ENCODE peak calls at places on chromosome 1, in five cellular contexts. Y is ovary, K is foreskin fibroblast, S is left ventricle myocardium inferior, M is retinal pigment epithelial cell. V is an unnamed sample.

GRCh38 chr1:107140703-107141490 is at the start of gene NTNG1:
- DNase-seq in Y (peak), S (no peak), K (peak), M (no peak), V (peak)

GRCh38 chr1:183178490-183178889 is 7.6 kb upstream of the LAMC2 start:
- DNase-seq in Y (no peak), S (no peak), K (peak), M (no peak), V (no peak)

GRCh38 chr1:230067441-230067870 is 418 bp downstream of the GALNT2 start:
- DNase-seq in Y (peak), K (peak), S (no peak), M (no peak), V (peak)

GRCh38 chr1:55833452-55834160 is 618.4 kb upstream of the USP24 start:
- DNase-seq in M (no peak), K (peak), Y (no peak), S (no peak), V (no peak)

GRCh38 chr1:91564888-91565700 is 64.4 kb downstream of the CDC7 start:
- DNase-seq in K (peak), S (no peak), M (no peak), Y (no peak), V (no peak)

GRCh38 chr1:206506803-206507394 is 432 bp upstream of the RASSF5 start:
- DNase-seq in M (no peak), S (no peak), Y (no peak), K (peak), V (peak)

GRCh38 chr1:40919475-40920011 is 57.4 kb upstream of the CITED4 start:
- DNase-seq in S (no peak), K (no peak), Y (no peak), M (no peak), V (no peak)

GRCh38 chr1:35532497-35533226 is 24.5 kb downstream of the KIAA0319L start:
- DNase-seq in S (no peak), K (no peak), M (no peak), Y (no peak), V (no peak)

GRCh38 chr1:162571696-162572095 is 10.2 kb downstream of the UAP1 start:
- DNase-seq in K (no peak), Y (no peak), M (no peak), S (no peak), V (no peak)

GRCh38 chr1:178749581-178750166 is 24.6 kb downstream of the RALGPS2 start:
- DNase-seq in Y (no peak), S (no peak), M (no peak), K (peak), V (no peak)

GRCh38 chr1:84688461-84689061 is 1.7 kb downstream of the SSX2IP start:
- DNase-seq in S (no peak), Y (no peak), K (peak), M (no peak), V (no peak)

DNA sequence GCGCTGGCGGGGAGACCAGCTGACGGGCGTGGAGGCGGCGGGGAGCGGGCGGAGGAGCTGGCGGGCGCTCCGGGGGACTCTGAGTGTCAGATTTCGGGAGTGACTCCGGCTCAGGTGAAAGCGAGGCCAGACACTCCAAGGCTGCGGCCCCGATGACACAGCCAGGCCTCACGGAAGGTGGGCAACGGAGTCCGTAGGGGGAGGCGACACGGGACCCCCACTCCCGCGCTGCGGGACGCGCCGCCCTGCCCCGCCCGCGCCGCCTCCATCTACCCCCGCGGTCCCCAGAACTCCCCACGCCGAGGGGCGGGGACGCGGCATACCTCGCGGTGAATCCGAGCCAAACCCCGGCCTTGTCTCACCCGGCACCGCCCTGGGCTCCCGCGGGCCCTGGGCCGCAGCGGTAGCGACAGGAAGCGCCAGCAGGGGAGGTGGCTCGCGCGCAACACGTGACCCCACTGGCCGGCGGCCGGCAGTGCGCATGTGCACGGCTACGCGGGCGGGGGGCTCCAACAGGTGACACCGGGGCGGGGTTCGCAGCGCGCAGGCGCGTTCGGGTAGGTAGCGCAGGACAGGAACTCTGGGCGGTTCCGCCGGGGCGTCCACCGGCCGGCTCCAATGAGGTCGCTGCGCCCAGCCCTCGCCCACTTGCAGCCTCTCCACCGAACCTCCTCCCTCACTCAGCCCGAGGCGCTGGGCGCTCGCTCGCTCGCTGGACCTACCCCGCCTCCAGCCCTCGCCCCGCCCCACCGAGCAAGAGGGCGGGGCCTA is at the start of gene CC2D1B:
- DNase-seq in Y (peak), K (peak), M (peak), S (peak), V (peak)
- TF ChIP-seq CTCF in Y (peak), K (no peak), M (no peak), S (peak), V (no peak)

GRCh38 chr1:20194770-20195463 is 8.6 kb upstream of the PLA2G2C start:
- DNase-seq in K (peak), Y (no peak), S (peak), M (no peak), V (peak)

GRCh38 chr1:20194224-20194623 is 7.9 kb upstream of the PLA2G2C start:
- DNase-seq in M (no peak), S (no peak), K (no peak), Y (no peak), V (no peak)

GRCh38 chr1:20192871-20193411 is 6.6 kb upstream of the PLA2G2C start:
- DNase-seq in Y (no peak), M (no peak), S (no peak), K (no peak), V (no peak)

GRCh38 chr1:20197329-20197791 is 11.0 kb upstream of the PLA2G2C start:
- DNase-seq in K (no peak), S (no peak), M (no peak), Y (no peak), V (no peak)

DNA sequence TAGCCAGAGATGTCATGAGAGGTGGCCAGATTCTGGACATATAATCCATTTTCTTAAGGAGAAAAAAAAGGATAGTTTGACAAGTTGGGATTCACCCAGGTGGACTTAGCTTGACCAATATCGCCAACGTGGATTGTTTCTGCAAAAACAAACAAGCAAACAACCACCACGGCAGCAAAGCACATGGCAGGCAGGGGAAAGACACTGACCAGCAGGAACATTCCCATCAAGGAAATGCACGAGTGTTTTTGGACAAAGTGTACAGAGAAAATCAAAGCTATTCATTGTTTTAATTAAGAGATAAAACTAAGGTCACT is 9.1 kb upstream of the PLA2G2C start:
- DNase-seq in S (no peak), K (no peak), M (no peak), Y (no peak), V (no peak)
- TF ChIP-seq CTCF in S (peak), K (no peak), M (no peak), Y (no peak), V (peak)

GRCh38 chr1:202237052-202237451 is 43.5 kb downstream of the LGR6 start:
- DNase-seq in S (no peak), K (peak), M (no peak), Y (no peak), V (peak)
- TF ChIP-seq CTCF in S (peak), K (peak), M (peak), Y (no peak), V (peak)

GRCh38 chr1:44811234-44811633 is 2.9 kb downstream of the BTBD19 start:
- DNase-seq in Y (peak), M (no peak), K (no peak), S (peak), V (no peak)
- TF ChIP-seq CTCF in Y (no peak), M (no peak), K (no peak), S (no peak), V (no peak)

DNA sequence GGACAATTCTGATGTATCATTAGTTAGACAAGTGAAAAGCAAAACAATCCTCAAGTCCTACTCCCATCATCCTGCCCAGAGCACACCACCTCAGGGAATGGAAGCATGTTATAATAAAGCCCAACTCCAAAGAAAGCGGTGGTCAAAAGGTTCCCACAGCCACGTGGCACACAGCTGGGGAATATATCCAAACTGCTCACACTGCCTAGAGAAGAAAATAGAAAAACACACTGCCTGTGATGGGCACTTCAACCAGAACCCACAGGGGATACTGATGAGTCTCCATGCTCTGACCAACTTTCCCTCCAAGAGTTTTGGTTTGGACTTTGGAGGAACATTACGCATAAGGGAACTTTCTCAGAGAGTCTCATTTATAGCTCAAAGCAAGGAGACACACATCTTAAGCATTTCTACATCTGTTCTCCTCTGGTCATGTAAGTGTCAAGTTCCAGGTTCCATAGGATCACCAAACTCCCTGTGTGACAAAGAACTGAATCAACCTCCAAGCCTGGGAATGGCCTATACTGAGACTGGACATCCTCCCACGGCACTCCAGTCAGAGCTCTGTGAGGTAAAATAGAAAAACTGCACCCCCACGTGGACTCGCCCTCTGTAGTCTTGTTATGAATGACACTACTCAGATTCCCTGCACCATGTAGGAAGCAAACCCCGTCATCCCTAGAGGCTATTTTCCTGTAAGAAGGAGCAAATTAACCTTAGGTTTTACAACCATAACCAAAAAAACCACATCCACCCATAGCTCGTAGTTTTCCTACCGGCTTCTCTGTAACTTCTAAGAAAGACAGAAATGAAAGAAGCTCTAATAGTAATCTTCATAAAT is 12.2 kb downstream of the DSTYK start:
- DNase-seq in S (no peak), K (peak), M (no peak), Y (no peak), V (no peak)
- TF ChIP-seq CTCF in S (no peak), K (no peak), M (no peak), Y (no peak), V (no peak)